ENCODE peak calls at places on chromosome 10, in seven cellular contexts. S, Z, K, B, H, W and G are unnamed samples.

GRCh38 chr10:110263164-110263563 is 41.6 kb downstream of the SMNDC1 start:
- DNase-seq in W (no peak), Z (no peak), K (no peak), B (no peak), H (no peak), S (no peak), G (no peak)

GRCh38 chr10:14247650-14248258 is 83.0 kb downstream of the FRMD4A start:
- DNase-seq in B (no peak), Z (no peak), H (no peak), S (no peak), K (no peak), W (no peak), G (no peak)

GRCh38 chr10:114053946-114054345 is 10.3 kb downstream of the ADRB1 start:
- DNase-seq in H (no peak), W (no peak), S (no peak), Z (no peak), B (no peak), K (no peak), G (no peak)

GRCh38 chr10:103781329-103782061 is 73.9 kb downstream of the SH3PXD2A start:
- DNase-seq in S (no peak), K (no peak), W (no peak), H (no peak), Z (peak; percentile 51), B (peak; percentile 29), G (no peak)

GRCh38 chr10:32459072-32459703 is 13.2 kb downstream of the CCDC7 start:
- DNase-seq in H (no peak), W (no peak), S (no peak), Z (no peak), B (no peak), K (no peak), G (no peak)

GRCh38 chr10:42367532-42368230 is 270.7 kb downstream of the ZNF33B start:
- DNase-seq in B (no peak), W (peak; percentile 80), Z (no peak), K (no peak), H (peak; percentile 71), S (no peak), G (peak; percentile 87)

GRCh38 chr10:129758591-129759021 is 205.5 kb downstream of the EBF3 start:
- DNase-seq in B (no peak), H (no peak), S (no peak), K (no peak), W (no peak), Z (no peak), G (no peak)

GRCh38 chr10:69789164-69789576 is 12.5 kb upstream of the COL13A1 start:
- DNase-seq in Z (no peak), W (no peak), K (no peak), B (no peak), H (no peak), S (no peak), G (no peak)

GRCh38 chr10:11205026-11205772 is 187.5 kb downstream of the CELF2 start:
- DNase-seq in B (no peak), Z (no peak), K (no peak), H (no peak), S (no peak), W (no peak), G (no peak)

GRCh38 chr10:31322647-31323046 is 3.6 kb downstream of the ZEB1 start:
- DNase-seq in Z (no peak), H (no peak), K (no peak), S (no peak), B (no peak), W (peak; percentile 16), G (no peak)

GRCh38 chr10:71339796-71340589 is 20.9 kb downstream of the SLC29A3 start:
- DNase-seq in Z (peak; percentile 89), K (no peak), B (no peak), S (no peak), H (no peak), W (no peak), G (no peak)

GRCh38 chr10:123967626-123968243 is 76.1 kb upstream of the CPXM2 start:
- DNase-seq in S (peak; percentile 9), B (peak; percentile 54), Z (peak; percentile 60), H (peak; percentile 79), W (peak; percentile 87), K (no peak), G (peak; percentile 41)

GRCh38 chr10:14328881-14329280 is 1.8 kb downstream of the FRMD4A start:
- DNase-seq in W (no peak), B (no peak), S (no peak), K (no peak), Z (no peak), H (no peak), G (no peak)

GRCh38 chr10:102624751-102625330 is 19.4 kb upstream of the TRIM8 start:
- DNase-seq in H (no peak), S (no peak), Z (no peak), B (no peak), K (no peak), W (no peak), G (no peak)

GRCh38 chr10:34731885-34732701 is 83.0 kb downstream of the PARD3 start:
- DNase-seq in H (no peak), S (no peak), W (no peak), K (no peak), B (no peak), Z (peak; percentile 40), G (no peak)

GRCh38 chr10:28375399-28376354 is 72.8 kb upstream of the MPP7 start:
- DNase-seq in H (no peak), W (no peak), B (no peak), S (no peak), K (no peak), Z (peak; percentile 88), G (no peak)

GRCh38 chr10:131905279-131905595 is 4.4 kb downstream of the PPP2R2D start:
- DNase-seq in S (no peak), K (no peak), H (no peak), W (no peak), B (no peak), Z (no peak), G (no peak)

GRCh38 chr10:132477398-132478340 is 59.9 kb upstream of the INPP5A start:
- DNase-seq in B (no peak), Z (no peak), W (no peak), H (no peak), K (no peak), S (no peak), G (no peak)

GRCh38 chr10:13684813-13685511 is 98.2 kb downstream of the PRPF18 start:
- DNase-seq in S (no peak), K (no peak), W (no peak), Z (no peak), B (no peak), H (no peak), G (no peak)

GRCh38 chr10:35300063-35300699 is 36.1 kb upstream of the CCNY start:
- DNase-seq in B (peak; percentile 7), S (no peak), W (peak; percentile 71), H (peak; percentile 13), Z (no peak), K (no peak), G (peak; percentile 5)

GRCh38 chr10:60282771-60283353 is 106.8 kb downstream of the ANK3 start:
- DNase-seq in K (no peak), W (no peak), H (no peak), Z (peak; percentile 74), S (no peak), B (peak; percentile 73), G (no peak)

GRCh38 chr10:3807221-3807927 is 22.4 kb upstream of the KLF6 start:
- DNase-seq in Z (no peak), H (no peak), K (no peak), S (no peak), W (no peak), B (no peak), G (no peak)

GRCh38 chr10:127997241-127997640 is 90.3 kb downstream of the PTPRE start:
- DNase-seq in Z (no peak), W (no peak), B (no peak), S (no peak), K (no peak), H (no peak), G (no peak)

GRCh38 chr10:119750391-119751230 is 24.8 kb downstream of the INPP5F start:
- DNase-seq in Z (peak; percentile 81), B (peak; percentile 85), S (peak; percentile 11), K (no peak), W (peak; percentile 62), H (peak; percentile 70), G (peak; percentile 15)

GRCh38 chr10:94123253-94123995 is 129.7 kb downstream of the PLCE1 start:
- DNase-seq in S (no peak), H (no peak), W (no peak), Z (no peak), K (no peak), B (no peak), G (no peak)

GRCh38 chr10:87733081-87733480 is 73.4 kb downstream of the PAPSS2 start:
- DNase-seq in H (no peak), B (no peak), Z (no peak), K (no peak), W (no peak), S (no peak), G (no peak)

GRCh38 chr10:91295346-91295745 is 74.9 kb downstream of the PCGF5 start:
- DNase-seq in H (no peak), Z (no peak), W (no peak), S (no peak), B (no peak), K (no peak), G (no peak)

GRCh38 chr10:7288060-7288690 is 122.7 kb downstream of the SFMBT2 start:
- DNase-seq in W (no peak), Z (no peak), H (no peak), K (no peak), S (no peak), B (no peak), G (no peak)

GRCh38 chr10:101351017-101351416 is 2.9 kb upstream of the BTRC start:
- DNase-seq in K (no peak), S (no peak), W (no peak), B (no peak), H (no peak), Z (no peak), G (no peak)

GRCh38 chr10:102743588-102744373 is at the start of gene WBP1L:
- DNase-seq in Z (peak; percentile 98), H (peak; percentile 97), W (peak; percentile 95), S (peak; percentile 83), B (peak; percentile 99), K (peak; percentile 93), G (peak; percentile 99)